ENCODE peak calls at places on chromosomes 2 and 18, in four cellular contexts. Y is HepG2, S is K562, F is H1. D is an unnamed sample.

GRCh38 chr2:114489143-114489542 is 46.7 kb downstream of the DPP10 start:
- DNase-seq in S (no peak), F (no peak), Y (no peak), D (no peak)

GRCh38 chr2:230106771-230107170 is 38.0 kb upstream of the SLC16A14 start:
- DNase-seq in S (no peak), F (no peak), Y (no peak), D (no peak)

GRCh38 chr2:119544075-119545031 is at the start of gene CFAP221:
- DNase-seq in S (peak), Y (peak), F (peak), D (peak)

GRCh38 chr2:20650412-20650879 is 452 bp downstream of the HS1BP3 start:
- DNase-seq in S (peak), F (no peak), Y (no peak), D (peak)

GRCh38 chr2:174846941-174847938 is 83.0 kb upstream of the CHRNA1 start:
- DNase-seq in Y (no peak), S (no peak), F (no peak), D (no peak)

GRCh38 chr2:133605031-133605773 is 36.9 kb upstream of the NCKAP5 start:
- DNase-seq in S (no peak), F (no peak), Y (no peak), D (no peak)

GRCh38 chr2:113284481-113284880 is 5.8 kb upstream of the PAX8 start:
- DNase-seq in Y (no peak), S (no peak), F (no peak), D (no peak)

GRCh38 chr18:35464731-35465728 is 32.7 kb downstream of the INO80C start:
- DNase-seq in Y (no peak), F (no peak), S (no peak), D (no peak)

GRCh38 chr18:13570856-13571495 is 155.4 kb downstream of the FAM210A start:
- DNase-seq in S (no peak), F (no peak), Y (no peak), D (no peak)

GRCh38 chr2:226427538-226428307 is 371.9 kb downstream of the IRS1 start:
- DNase-seq in S (no peak), Y (peak), F (no peak), D (peak)

GRCh38 chr2:65846984-65847383 is 414.6 kb upstream of the SPRED2 start:
- DNase-seq in F (no peak), Y (no peak), S (no peak), D (no peak)

DNA sequence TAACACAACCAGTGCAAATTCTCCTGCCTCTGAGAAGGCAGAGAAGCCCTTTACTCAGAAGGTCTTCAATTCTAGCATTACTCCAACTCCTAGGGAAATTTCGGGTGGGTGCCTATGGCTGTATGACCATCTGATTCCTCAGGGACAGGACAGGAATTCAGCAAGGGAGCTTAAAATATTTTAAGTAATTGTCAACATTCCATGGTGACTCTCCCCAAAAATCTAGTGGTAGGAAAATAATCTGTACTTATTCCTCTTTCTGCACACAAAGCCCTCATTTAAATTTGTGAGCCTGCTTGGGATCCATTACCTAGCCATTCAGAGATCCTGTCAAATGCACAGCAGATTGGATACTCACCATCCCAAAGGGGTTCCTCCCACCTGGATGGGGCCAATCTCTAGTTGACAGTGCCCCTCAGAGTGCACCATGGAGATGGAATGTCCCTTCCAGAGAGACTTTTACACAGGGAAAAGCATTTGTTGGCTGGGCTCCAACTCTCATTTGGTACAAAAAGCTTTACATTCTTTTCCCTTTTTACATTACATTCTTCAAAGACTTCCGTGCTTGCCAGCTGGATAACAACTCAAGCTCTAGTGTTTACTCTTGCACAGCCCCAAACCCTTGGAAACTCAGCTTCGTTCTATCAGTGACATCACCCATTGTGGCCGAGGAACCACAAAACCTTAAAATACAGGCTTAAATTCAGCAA is 3.1 kb upstream of the TMEM150A start:
- DNase-seq in Y (peak), S (no peak), F (no peak), D (no peak)
- TF ChIP-seq RNF2 in Y (no peak), S (no peak), F (no peak), D (no peak)

GRCh38 chr2:47083886-47084682 is 71.0 kb downstream of the STPG4 start:
- DNase-seq in F (no peak), Y (no peak), S (no peak), D (no peak)
- TF ChIP-seq RNF2 in F (no peak), Y (no peak), S (no peak), D (no peak)

GRCh38 chr2:211141646-211142045 is 585.2 kb downstream of the CPS1 start:
- DNase-seq in Y (no peak), S (no peak), F (no peak), D (no peak)
- TF ChIP-seq RNF2 in Y (no peak), S (no peak), F (no peak), D (no peak)

DNA sequence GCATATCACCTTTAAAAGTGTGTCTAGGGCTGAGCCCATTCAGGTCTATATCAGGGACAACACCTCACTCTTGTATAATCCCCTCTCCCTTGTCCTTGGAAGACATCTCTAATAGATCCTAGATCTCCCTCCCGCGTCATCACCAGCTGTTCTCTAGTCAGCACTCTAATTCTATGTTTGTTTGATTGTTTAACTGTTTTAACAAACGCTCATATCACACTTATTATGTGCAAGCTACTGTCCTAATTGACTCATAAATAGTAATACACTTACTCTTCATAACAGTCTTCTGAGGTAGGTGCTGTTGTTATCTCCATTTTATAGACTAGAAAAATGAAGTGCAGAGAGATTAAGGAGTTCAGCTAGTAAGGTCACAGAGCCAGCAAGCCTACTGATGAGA is 1.6 kb upstream of the ERMN start:
- DNase-seq in S (no peak), F (no peak), Y (no peak), D (no peak)
- TF ChIP-seq RNF2 in S (no peak), F (no peak), Y (no peak), D (no peak)

GRCh38 chr2:101307950-101308431 is 510 bp downstream of the RNF149 start:
- DNase-seq in Y (no peak), S (no peak), F (peak), D (peak)
- TF ChIP-seq RNF2 in Y (peak), S (no peak), F (peak), D (peak)

GRCh38 chr2:145155196-145155595 is 635.3 kb upstream of the ZEB2 start:
- DNase-seq in S (no peak), F (no peak), Y (no peak), D (no peak)
- TF ChIP-seq RNF2 in S (no peak), F (no peak), Y (no peak), D (no peak)

GRCh38 chr2:3430211-3430610 is 50.7 kb downstream of the TRAPPC12 start:
- DNase-seq in F (no peak), Y (no peak), S (no peak), D (no peak)

GRCh38 chr2:3432067-3432466 is 52.6 kb downstream of the TRAPPC12 start:
- DNase-seq in F (no peak), Y (no peak), S (no peak), D (no peak)

GRCh38 chr2:3432693-3433338 is 53.3 kb downstream of the TRAPPC12 start:
- DNase-seq in F (no peak), Y (no peak), S (no peak), D (no peak)

GRCh38 chr2:3429068-3429610 is 49.6 kb downstream of the TRAPPC12 start:
- DNase-seq in F (no peak), S (no peak), Y (no peak), D (no peak)

DNA sequence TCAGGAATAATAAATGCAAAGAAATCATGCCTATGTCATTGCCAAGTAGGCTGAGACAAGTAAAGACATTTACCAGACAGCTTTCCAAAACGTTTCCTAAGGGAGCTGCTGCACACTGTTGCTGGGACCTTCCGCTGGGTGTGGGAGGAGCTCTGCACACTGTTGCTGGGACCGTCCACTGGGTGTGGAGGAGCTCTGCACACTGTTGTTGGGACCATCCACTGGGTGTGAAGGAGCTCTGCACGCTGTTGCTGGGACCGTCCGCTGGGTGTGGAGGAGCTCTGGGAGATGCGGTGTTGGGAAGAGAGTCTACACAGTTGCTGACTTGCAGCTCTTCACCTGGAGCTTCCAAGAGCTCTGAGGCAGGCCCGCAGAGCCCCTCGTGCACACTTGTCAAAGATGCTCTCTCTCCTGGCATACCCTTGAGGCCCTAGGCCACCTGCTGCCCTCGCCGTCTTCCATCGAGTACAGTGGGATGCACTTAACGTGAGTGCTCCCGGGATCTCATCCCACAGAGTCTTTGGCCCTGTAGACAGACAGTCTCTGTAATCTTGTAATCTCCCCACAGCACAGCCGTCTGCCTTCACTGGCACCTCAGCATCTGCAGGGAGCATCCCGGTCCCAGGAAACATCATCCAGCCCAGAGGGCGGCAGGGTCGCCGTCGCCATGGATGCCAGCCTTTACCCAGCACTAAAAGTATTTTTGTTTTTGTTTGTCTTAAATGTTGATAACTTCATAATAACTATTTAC is 51.4 kb downstream of the TRAPPC12 start:
- DNase-seq in F (no peak), Y (no peak), S (no peak), D (no peak)
- TF ChIP-seq RNF2 in F (no peak), Y (no peak), S (no peak), D (no peak)

GRCh38 chr2:3242747-3243369 is 134.8 kb downstream of the EIPR1 start:
- DNase-seq in F (no peak), Y (no peak), S (no peak), D (no peak)
- TF ChIP-seq RNF2 in F (no peak), Y (no peak), S (no peak), D (no peak)

GRCh38 chr2:168044579-168044978 is 202.8 kb downstream of the STK39 start:
- DNase-seq in F (no peak), Y (no peak), S (no peak), D (no peak)
- TF ChIP-seq RNF2 in F (no peak), Y (no peak), S (no peak), D (no peak)